ENCODE peak calls at places on chromosome 13, in six cellular contexts. Q, X, P, O, K and D are unnamed samples.

GRCh38 chr13:109357751-109358150 is 428.6 kb downstream of the IRS2 start:
- DNase-seq in Q (no peak), X (no peak), P (no peak), O (no peak), K (no peak), D (no peak)

GRCh38 chr13:51361111-51361510 is 21.6 kb downstream of the SERPINE3 start:
- DNase-seq in Q (no peak), X (no peak), P (no peak), O (no peak), K (no peak), D (no peak)

GRCh38 chr13:64640002-64640401 is 2590.1 kb downstream of the PCDH9 start:
- DNase-seq in Q (peak), X (peak), P (no peak), O (no peak), K (no peak), D (no peak)

GRCh38 chr13:113639661-113640262 is 18.2 kb downstream of the ATP4B start:
- DNase-seq in Q (no peak), X (no peak), P (no peak), O (peak), K (no peak), D (no peak)

GRCh38 chr13:109939838-109940237 is 153.5 kb upstream of the IRS2 start:
- DNase-seq in Q (no peak), X (no peak), P (no peak), O (no peak), K (no peak), D (no peak)

GRCh38 chr13:37209621-37210020 is 104.2 kb upstream of the CSNK1A1L start:
- DNase-seq in Q (no peak), X (no peak), P (no peak), O (peak), K (no peak), D (no peak)

GRCh38 chr13:59651479-59651878 is 512.2 kb downstream of the DIAPH3 start:
- DNase-seq in Q (no peak), X (no peak), P (no peak), O (no peak), K (no peak), D (no peak)

GRCh38 chr13:24050292-24050711 is 110.2 kb upstream of the SPATA13 start:
- DNase-seq in Q (peak), X (no peak), P (no peak), O (peak), K (no peak), D (no peak)

GRCh38 chr13:32284927-32285632 is 30.1 kb downstream of the ZAR1L start:
- DNase-seq in Q (peak), X (no peak), P (no peak), O (peak), K (peak), D (peak)

GRCh38 chr13:100234524-100235136 is 145.7 kb downstream of the PCCA start:
- DNase-seq in Q (no peak), X (no peak), P (no peak), O (peak), K (no peak), D (peak)

GRCh38 chr13:48749699-48750473 is 96.2 kb downstream of the CYSLTR2 start:
- DNase-seq in Q (peak), X (no peak), P (peak), O (peak), K (peak), D (peak)

GRCh38 chr13:32988588-32989256 is 27.5 kb upstream of the KL start:
- DNase-seq in Q (no peak), X (no peak), P (no peak), O (peak), K (no peak), D (no peak)

GRCh38 chr13:54573186-54573585 is 1544.6 kb downstream of the OLFM4 start:
- DNase-seq in Q (no peak), X (no peak), P (no peak), O (no peak), K (no peak), D (no peak)

GRCh38 chr13:27959976-27960361 is 9.1 kb downstream of the CDX2 start:
- DNase-seq in Q (no peak), X (no peak), P (no peak), O (no peak), K (no peak), D (no peak)

GRCh38 chr13:93066187-93066586 is 160.4 kb upstream of the GPC6 start:
- DNase-seq in Q (no peak), X (no peak), P (no peak), O (peak), K (peak), D (peak)

GRCh38 chr13:88544836-88545235 is 873.7 kb downstream of the SLITRK5 start:
- DNase-seq in Q (no peak), X (no peak), P (no peak), O (no peak), K (no peak), D (no peak)

GRCh38 chr13:83618966-83619365 is 263.3 kb downstream of the SLITRK1 start:
- DNase-seq in Q (peak), X (no peak), P (no peak), O (peak), K (no peak), D (peak)